ENCODE peak calls at places on chromosome 11, in five cellular contexts. R is SJSA1; A is kidney; E is mammary epithelial cell; U is CD4-positive, alpha-beta memory T cell. G is an unnamed sample.

GRCh38 chr11:61717286-61718033 is 35.0 kb upstream of the MYRF start:
- DNase-seq in R (no peak), A (no peak), E (no peak), U (no peak), G (no peak)

GRCh38 chr11:33704240-33705002 is 3.8 kb upstream of the C11orf91 start:
- DNase-seq in R (no peak), A (no peak), E (no peak), U (no peak), G (no peak)

GRCh38 chr11:93740031-93740801 is 1.1 kb downstream of the TAF1D start:
- DNase-seq in R (peak; percentile 11), A (no peak), E (peak; percentile 79), U (peak; percentile 24), G (peak; percentile 56)

GRCh38 chr11:26676641-26677040 is 45.2 kb downstream of the SLC5A12 start:
- DNase-seq in R (no peak), A (no peak), E (peak; percentile 12), U (no peak), G (no peak)

GRCh38 chr11:21710791-21711190 is 482.1 kb upstream of the ANO5 start:
- DNase-seq in R (no peak), A (no peak), E (peak; percentile 9), U (no peak), G (no peak)

GRCh38 chr11:111205622-111206385 is 39.7 kb upstream of the POU2AF2 start:
- DNase-seq in R (no peak), A (no peak), E (no peak), U (no peak), G (no peak)

GRCh38 chr11:108562746-108563581 is 30.6 kb downstream of the EXPH5 start:
- DNase-seq in R (no peak), A (no peak), E (peak; percentile 17), U (no peak), G (no peak)

GRCh38 chr11:19498986-19499669 is 213.5 kb upstream of the NAV2 start:
- DNase-seq in R (no peak), A (no peak), E (peak; percentile 12), U (no peak), G (no peak)

GRCh38 chr11:62149986-62150886 is 26.4 kb downstream of the INCENP start:
- DNase-seq in R (no peak), A (no peak), E (no peak), U (no peak), G (no peak)

GRCh38 chr11:76664578-76665061 is 5.9 kb downstream of the LRRC32 start:
- DNase-seq in R (no peak), A (peak; percentile 73), E (no peak), U (peak; percentile 22), G (peak; percentile 40)

GRCh38 chr11:17561111-17561415 is 14.0 kb downstream of the OTOG start:
- DNase-seq in R (no peak), A (no peak), E (no peak), U (no peak), G (no peak)

GRCh38 chr11:27718346-27718852 is 18.1 kb upstream of the BDNF start:
- DNase-seq in R (no peak), A (no peak), E (peak; percentile 39), U (no peak), G (no peak)

GRCh38 chr11:93025558-93026255 is 56.3 kb downstream of the MTNR1B start:
- DNase-seq in R (no peak), A (no peak), E (peak; percentile 25), U (no peak), G (no peak)

GRCh38 chr11:97956904-97957303 is 1063.8 kb upstream of the CNTN5 start:
- DNase-seq in R (no peak), A (no peak), E (no peak), U (no peak), G (no peak)

GRCh38 chr11:113341388-113342165 is 27.2 kb downstream of the TTC12 start:
- DNase-seq in R (no peak), A (no peak), E (no peak), U (no peak), G (no peak)

GRCh38 chr11:125001849-125002248 is 47.8 kb downstream of the CCDC15 start:
- DNase-seq in R (no peak), A (no peak), E (no peak), U (no peak), G (no peak)

GRCh38 chr11:104332110-104332509 is 168.2 kb upstream of the PDGFD start:
- DNase-seq in R (no peak), A (no peak), E (no peak), U (no peak), G (no peak)

GRCh38 chr11:47220401-47220821 is 5.6 kb downstream of the DDB2 start:
- DNase-seq in R (peak; percentile 29), A (no peak), E (no peak), U (no peak), G (no peak)

GRCh38 chr11:112310414-112310813 is 49.8 kb upstream of the PLET1 start:
- DNase-seq in R (no peak), A (no peak), E (peak; percentile 94), U (no peak), G (no peak)

GRCh38 chr11:134277176-134278001 is 1.2 kb downstream of the GLB1L3 start:
- DNase-seq in R (no peak), A (no peak), E (no peak), U (no peak), G (no peak)

GRCh38 chr11:57453543-57454177 is 6.7 kb upstream of the RTN4RL2 start:
- DNase-seq in R (no peak), A (no peak), E (no peak), U (no peak), G (no peak)

GRCh38 chr11:619625-620050 is 3.9 kb upstream of the IRF7 start:
- DNase-seq in R (no peak), A (peak; percentile 69), E (no peak), U (no peak), G (no peak)

GRCh38 chr11:122655527-122656072 is at the start of gene UBASH3B:
- DNase-seq in R (peak; percentile 73), A (peak; percentile 91), E (peak; percentile 88), U (peak; percentile 64), G (peak; percentile 88)

GRCh38 chr11:108538022-108538424 is 39.8 kb upstream of the POGLUT3 start:
- DNase-seq in R (no peak), A (peak; percentile 75), E (no peak), U (no peak), G (peak; percentile 75)

GRCh38 chr11:7591992-7592391 is 78.2 kb downstream of the PPFIBP2 start:
- DNase-seq in R (no peak), A (no peak), E (no peak), U (no peak), G (no peak)

GRCh38 chr11:67280791-67281551 is 8.1 kb upstream of the ANKRD13D start:
- DNase-seq in R (no peak), A (peak; percentile 74), E (no peak), U (no peak), G (peak; percentile 49)

GRCh38 chr11:45855308-45855707 is 8.0 kb downstream of the CRY2 start:
- DNase-seq in R (no peak), A (no peak), E (no peak), U (no peak), G (no peak)

GRCh38 chr11:62427630-62428233 is 8.9 kb downstream of the SCGB1A1 start:
- DNase-seq in R (peak; percentile 62), A (no peak), E (no peak), U (no peak), G (no peak)

GRCh38 chr11:46369458-46370152 is 11.9 kb upstream of the MDK start:
- DNase-seq in R (peak; percentile 70), A (peak; percentile 84), E (peak; percentile 64), U (peak; percentile 48), G (no peak)

DNA sequence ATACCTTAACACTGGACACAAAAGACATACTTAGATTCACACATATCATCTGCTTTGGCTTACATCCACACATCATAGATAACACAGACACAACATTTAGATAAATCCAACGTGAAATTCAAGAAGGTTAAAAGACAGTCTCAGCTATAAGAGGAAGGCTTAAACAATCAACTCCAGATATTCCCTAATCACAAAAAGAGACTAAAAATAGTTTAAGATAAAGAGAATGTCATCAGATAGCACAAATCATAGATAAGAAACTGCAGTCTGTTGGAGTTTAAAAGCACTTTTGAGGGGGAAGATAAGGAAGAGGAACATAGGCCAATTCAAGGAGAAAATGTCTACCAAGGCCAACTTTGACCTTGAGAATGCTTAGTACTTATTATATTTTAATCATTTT is 504.8 kb downstream of the JRKL start:
- DNase-seq in R (no peak), A (no peak), E (no peak), U (no peak), G (no peak)
- H3K9me3 ChIP-seq in R (no peaks in the 10 kb centered on the region), A (no peaks in the 10 kb centered on the region), E (no peaks in the 10 kb centered on the region), U (no peaks in the 10 kb centered on the region), G (no peaks in the 10 kb centered on the region)

DNA sequence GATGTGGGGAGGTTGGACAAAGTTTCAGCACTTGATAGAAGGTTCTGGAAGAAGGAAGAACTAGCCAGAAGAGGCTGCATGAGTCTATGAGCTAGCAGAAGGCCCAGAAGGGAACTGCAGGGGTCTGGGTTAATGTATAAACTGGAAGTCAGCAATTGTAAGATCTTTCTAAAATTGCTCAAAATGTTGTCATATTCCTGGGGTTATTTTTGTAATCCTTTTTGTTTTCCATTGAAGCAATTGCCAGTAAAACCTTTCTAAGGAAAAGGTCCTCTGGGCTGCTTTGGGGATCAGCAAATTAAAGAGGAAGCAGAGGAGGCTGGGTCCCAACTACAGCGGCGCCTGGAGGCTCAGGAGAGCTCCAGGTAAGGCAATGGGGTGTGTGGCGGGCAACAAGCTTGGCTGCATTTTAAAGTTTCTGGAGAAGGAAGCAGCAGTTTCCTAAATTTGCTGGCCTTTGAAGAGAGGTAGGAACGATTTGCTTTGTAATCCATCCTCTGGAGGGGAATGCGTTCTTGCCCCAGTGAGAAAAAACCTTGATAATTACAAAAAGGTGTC is 29.3 kb downstream of the ADAMTS15 start:
- DNase-seq in R (no peak), A (no peak), E (no peak), U (no peak), G (no peak)
- H3K9me3 ChIP-seq in R (no peaks in the 10 kb centered on the region), A (no peaks in the 10 kb centered on the region), E (no peaks in the 10 kb centered on the region), U (no peaks in the 10 kb centered on the region), G (no peaks in the 10 kb centered on the region)

GRCh38 chr11:2644844-2645778 is 54.7 kb downstream of the KCNQ1OT1 start:
- DNase-seq in R (no peak), A (no peak), E (no peak), U (no peak), G (no peak)

GRCh38 chr11:2643746-2644145 is 56.0 kb downstream of the KCNQ1OT1 start:
- DNase-seq in R (no peak), A (no peak), E (no peak), U (no peak), G (no peak)

GRCh38 chr11:2647167-2647566 is 52.6 kb downstream of the KCNQ1OT1 start:
- DNase-seq in R (no peak), A (no peak), E (no peak), U (no peak), G (no peak)

GRCh38 chr11:2645779-2646118 is 54.0 kb downstream of the KCNQ1OT1 start:
- DNase-seq in R (no peak), A (no peak), E (no peak), U (no peak), G (no peak)

GRCh38 chr11:2641623-2642022 is 58.2 kb downstream of the KCNQ1OT1 start:
- DNase-seq in R (no peak), A (no peak), E (no peak), U (no peak), G (no peak)
- H3K9me3 ChIP-seq in R (peaks cover 43% of the 10 kb centered on the region), A (peaks cover 8% of the 10 kb centered on the region), E (peaks cover 17% of the 10 kb centered on the region), U (peaks cover 27% of the 10 kb centered on the region), G (peaks cover 68% of the 10 kb centered on the region)

DNA sequence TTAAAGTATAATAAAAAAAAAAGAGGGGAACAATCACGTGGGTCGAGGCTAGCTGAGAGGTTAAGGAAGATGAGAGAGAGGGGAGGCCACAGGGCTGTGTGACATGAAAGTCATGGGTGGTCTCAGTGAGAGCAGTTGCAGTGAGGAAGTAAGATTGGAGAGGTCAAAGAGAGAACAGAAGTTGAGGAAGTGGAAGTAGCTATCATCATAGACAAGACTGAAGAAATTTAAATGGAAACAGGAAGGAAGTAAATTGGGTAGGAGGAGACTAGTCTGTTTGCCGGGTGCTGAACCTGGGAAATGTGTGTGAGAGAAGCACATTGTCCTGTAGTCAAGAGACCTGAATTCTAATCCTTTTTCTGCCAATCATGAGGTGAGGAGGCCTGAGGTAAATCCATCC is 79.9 kb upstream of the CD44 start:
- DNase-seq in R (no peak), A (no peak), E (no peak), U (no peak), G (no peak)
- H3K9me3 ChIP-seq in R (no peaks in the 10 kb centered on the region), A (no peaks in the 10 kb centered on the region), E (no peaks in the 10 kb centered on the region), U (no peaks in the 10 kb centered on the region), G (no peaks in the 10 kb centered on the region)